ENCODE peak calls at places on chromosomes 5 and 9, in ten cellular contexts. Y is HS-27A, D is nephron progenitor cell, H is lower lobe of right lung, E is cerebellum, C is NCI-H1092 treated with DMSO at 0.1 percent for 48 hours, X is WERI-Rb-1, U is HEK293T, O is GM04504, M is amniotic epithelial cell. G is an unnamed sample.

GRCh38 chr5:54904425-54904824 is 81.0 kb downstream of the ESM1 start:
- DNase-seq in H (no peak), D (peak), O (no peak), M (peak), Y (no peak), X (no peak), E (no peak), C (peak), U (peak), G (no peak)

GRCh38 chr5:37187465-37187977 is 61.7 kb downstream of the CPLANE1 start:
- DNase-seq in D (no peak), X (no peak), Y (no peak), E (no peak), U (no peak), C (no peak), H (no peak), M (no peak), O (no peak), G (no peak)

GRCh38 chr9:137955224-137955570 is 77.6 kb downstream of the CACNA1B start:
- DNase-seq in O (no peak), M (no peak), E (no peak), H (no peak), X (no peak), Y (no peak), C (no peak), D (no peak), U (no peak), G (no peak)

GRCh38 chr5:151740958-151741373 is 17.5 kb downstream of the ATOX1 start:
- DNase-seq in X (no peak), M (peak), E (no peak), C (no peak), H (no peak), D (no peak), U (no peak), Y (peak), O (no peak), G (no peak)

GRCh38 chr5:171562822-171563221 is 143.4 kb downstream of the FGF18 start:
- DNase-seq in X (no peak), E (no peak), U (no peak), H (no peak), O (no peak), Y (no peak), C (no peak), M (peak), D (no peak), G (no peak)

GRCh38 chr5:7592910-7593309 is 197.0 kb downstream of the ADCY2 start:
- DNase-seq in U (peak), E (peak), D (peak), O (no peak), M (no peak), Y (no peak), X (peak), H (no peak), C (peak), G (no peak)

GRCh38 chr9:4786599-4786998 is 6.1 kb upstream of the RCL1 start:
- DNase-seq in X (no peak), C (no peak), D (no peak), E (no peak), O (no peak), Y (no peak), U (no peak), M (no peak), H (no peak), G (no peak)

GRCh38 chr5:37754976-37755375 is 84.9 kb downstream of the GDNF start:
- DNase-seq in E (peak), Y (no peak), H (no peak), U (no peak), C (no peak), M (no peak), D (no peak), O (no peak), X (no peak), G (no peak)

GRCh38 chr5:152142845-152143469 is 218.3 kb upstream of the GLRA1 start:
- DNase-seq in E (peak), H (peak), D (peak), M (peak), O (peak), X (peak), Y (peak), C (peak), U (peak), G (peak)

GRCh38 chr9:94135222-94135621 is 51.0 kb downstream of the PTPDC1 start:
- DNase-seq in C (no peak), E (no peak), H (no peak), M (peak), O (peak), X (no peak), U (no peak), D (no peak), Y (no peak), G (no peak)

GRCh38 chr5:59357421-59357977 is 536.0 kb downstream of the PDE4D start:
- DNase-seq in Y (no peak), D (no peak), O (no peak), M (peak), E (no peak), U (peak), H (peak), X (peak), C (no peak), G (no peak)

GRCh38 chr5:180595381-180596114 is 4.2 kb upstream of the SCGB3A1 start:
- DNase-seq in X (no peak), O (no peak), H (peak), U (peak), E (no peak), C (no peak), Y (no peak), M (no peak), D (no peak), G (no peak)

GRCh38 chr9:84711936-84712335 is 42.4 kb downstream of the NTRK2 start:
- DNase-seq in H (no peak), M (no peak), E (peak), Y (no peak), O (no peak), C (peak), U (no peak), D (no peak), X (no peak), G (peak)

GRCh38 chr9:16794871-16795639 is 75.4 kb downstream of the BNC2 start:
- DNase-seq in C (no peak), O (peak), M (peak), U (no peak), H (no peak), D (no peak), Y (peak), E (no peak), X (no peak), G (no peak)

GRCh38 chr9:6152824-6153223 is 62.8 kb upstream of the IL33 start:
- DNase-seq in D (no peak), O (no peak), H (no peak), Y (no peak), X (no peak), M (no peak), C (no peak), U (no peak), E (no peak), G (no peak)

GRCh38 chr9:117703538-117703937 is 665 bp upstream of the TLR4 start:
- DNase-seq in E (no peak), U (no peak), X (no peak), Y (no peak), H (no peak), C (no peak), M (no peak), O (no peak), D (no peak), G (no peak)

GRCh38 chr5:163354685-163355084 is 82.7 kb upstream of the CCNG1 start:
- DNase-seq in O (no peak), D (no peak), H (no peak), M (no peak), C (no peak), X (no peak), U (no peak), E (no peak), Y (no peak), G (no peak)

GRCh38 chr9:127308559-127309429 is 44.2 kb downstream of the GARNL3 start:
- DNase-seq in O (peak), M (peak), H (no peak), C (no peak), D (no peak), Y (no peak), E (no peak), X (no peak), U (no peak), G (no peak)

GRCh38 chr5:18375637-18376036 is 741.4 kb downstream of the TAF11L14 start:
- DNase-seq in Y (no peak), C (peak), M (no peak), H (no peak), X (no peak), U (no peak), O (no peak), D (no peak), E (peak), G (no peak)

GRCh38 chr5:139461698-139462097 is 845 bp downstream of the ECSCR start:
- DNase-seq in Y (no peak), C (no peak), O (no peak), H (no peak), M (peak), X (no peak), U (no peak), E (no peak), D (no peak), G (no peak)

GRCh38 chr5:52800394-52801213 is 12.9 kb downstream of the ITGA1 start:
- DNase-seq in Y (no peak), H (peak), M (peak), E (peak), X (peak), O (no peak), U (peak), D (peak), C (peak), G (no peak)

GRCh38 chr9:128160603-128160987 is 530 bp downstream of the BBLN start:
- DNase-seq in O (no peak), M (no peak), C (no peak), D (peak), E (no peak), X (peak), U (no peak), Y (no peak), H (no peak), G (no peak)

GRCh38 chr9:124122813-124123462 is 111.4 kb downstream of the LHX2 start:
- DNase-seq in C (no peak), D (no peak), M (no peak), H (no peak), U (no peak), Y (no peak), E (no peak), O (peak), X (peak), G (no peak)

GRCh38 chr9:129868571-129869486 is 33.6 kb downstream of the USP20 start:
- DNase-seq in X (no peak), H (no peak), D (no peak), M (no peak), Y (no peak), E (no peak), O (no peak), C (no peak), U (no peak), G (no peak)

GRCh38 chr5:142235050-142235797 is 89.6 kb downstream of the SPRY4 start:
- DNase-seq in E (no peak), O (no peak), C (no peak), D (peak), Y (no peak), H (no peak), M (no peak), X (peak), U (no peak), G (no peak)

GRCh38 chr9:134967547-134967930 is 49.8 kb upstream of the FCN1 start:
- DNase-seq in O (no peak), E (no peak), D (no peak), Y (no peak), H (peak), M (no peak), U (no peak), C (no peak), X (peak), G (no peak)

GRCh38 chr5:62093981-62094380 is 212.0 kb upstream of the KIF2A start:
- DNase-seq in Y (no peak), E (peak), M (peak), D (peak), C (peak), H (no peak), X (peak), O (peak), U (peak), G (no peak)

GRCh38 chr9:101226161-101226560 is 158.6 kb downstream of the BAAT start:
- DNase-seq in E (no peak), X (no peak), U (no peak), M (no peak), H (no peak), Y (no peak), O (no peak), D (no peak), C (no peak), G (no peak)

GRCh38 chr9:82988488-82988887 is 74.5 kb downstream of the RASEF start:
- DNase-seq in U (no peak), E (no peak), C (no peak), X (no peak), D (no peak), O (no peak), H (no peak), M (no peak), Y (no peak), G (no peak)

GRCh38 chr9:68755752-68756151 is 50.7 kb downstream of the PIP5K1B start:
- DNase-seq in E (no peak), X (no peak), O (no peak), H (no peak), Y (no peak), C (no peak), M (no peak), U (no peak), D (no peak), G (no peak)

GRCh38 chr5:169980418-169981053 is at the start of gene INSYN2B:
- DNase-seq in C (peak), M (peak), U (peak), O (peak), Y (peak), H (peak), E (peak), X (peak), D (peak), G (no peak)

GRCh38 chr5:55062039-55062779 is 38.2 kb downstream of the GZMK start:
- DNase-seq in U (no peak), D (no peak), E (no peak), H (no peak), Y (no peak), X (no peak), O (no peak), C (no peak), M (no peak), G (no peak)

GRCh38 chr9:127051881-127052595 is 70.4 kb downstream of the ANGPTL2 start:
- DNase-seq in E (no peak), H (no peak), O (no peak), Y (no peak), X (no peak), D (no peak), M (no peak), C (no peak), U (no peak), G (no peak)

GRCh38 chr5:56587381-56588124 is 227.8 kb upstream of the MAP3K1 start:
- DNase-seq in Y (no peak), M (no peak), D (no peak), H (no peak), U (no peak), O (no peak), X (no peak), C (no peak), E (no peak), G (no peak)

GRCh38 chr5:169945831-169946261 is 34.4 kb downstream of the INSYN2B start:
- DNase-seq in O (peak), H (peak), D (peak), X (no peak), Y (no peak), M (peak), C (peak), U (no peak), E (peak), G (no peak)

GRCh38 chr5:150298701-150299451 is 3.8 kb downstream of the ARSI start:
- DNase-seq in X (peak), H (no peak), O (peak), D (no peak), U (no peak), Y (no peak), C (no peak), E (no peak), M (peak), G (peak)

GRCh38 chr9:15416880-15417279 is 5.8 kb upstream of the SNAPC3 start:
- DNase-seq in U (no peak), X (peak), H (no peak), E (peak), M (peak), O (peak), C (peak), D (peak), Y (no peak), G (no peak)

GRCh38 chr5:179044765-179045164 is 15.4 kb upstream of the ZNF354C start:
- DNase-seq in M (no peak), U (no peak), Y (no peak), O (no peak), C (no peak), H (no peak), E (no peak), D (no peak), X (no peak), G (no peak)

G was measured in keratinocyte.